ENCODE peak calls at places on chromosomes 5 and 9, in seven cellular contexts. U is fibroblast of mammary gland, R is foreskin fibroblast, S is gastrocnemius medialis, X is GM20000, V is heart right ventricle, O is neural crest cell. F is an unnamed sample.

GRCh38 chr5:134250949-134251348 is 25.1 kb upstream of the PPP2CA start:
- DNase-seq in V (no peak), X (no peak), R (no peak), U (no peak), O (no peak), S (no peak), F (no peak)

GRCh38 chr5:172642926-172643325 is 1.9 kb downstream of the NEURL1B start:
- DNase-seq in O (no peak), V (no peak), U (no peak), R (no peak), S (no peak), X (no peak), F (no peak)

GRCh38 chr9:69579749-69580581 is 92.2 kb downstream of the APBA1 start:
- DNase-seq in S (no peak), O (no peak), R (no peak), V (no peak), X (no peak), U (no peak), F (no peak)

GRCh38 chr9:35193762-35194161 is 32.0 kb downstream of the UNC13B start:
- DNase-seq in S (peak), V (no peak), O (no peak), U (peak), X (no peak), R (no peak), F (no peak)

GRCh38 chr9:19133549-19134345 is 6.5 kb upstream of the PLIN2 start:
- DNase-seq in S (no peak), O (no peak), U (no peak), V (no peak), R (no peak), X (no peak), F (no peak)

GRCh38 chr5:168947212-168947868 is 353.6 kb downstream of the SLIT3 start:
- DNase-seq in V (peak), S (no peak), O (peak), X (peak), R (peak), U (peak), F (peak)

GRCh38 chr5:67028981-67029380 is 167.6 kb downstream of the CD180 start:
- DNase-seq in U (no peak), V (no peak), R (no peak), O (no peak), X (no peak), S (no peak), F (no peak)

GRCh38 chr9:91734371-91734981 is 215.6 kb downstream of the ROR2 start:
- DNase-seq in U (peak), R (peak), S (peak), X (peak), O (peak), V (peak), F (peak)

GRCh38 chr5:52727568-52727967 is 60.1 kb upstream of the ITGA1 start:
- DNase-seq in S (no peak), R (no peak), O (no peak), V (peak), U (peak), X (no peak), F (no peak)

GRCh38 chr9:128059365-128059983 is 7.6 kb downstream of the NAIF1 start:
- DNase-seq in S (peak), U (no peak), X (no peak), R (no peak), O (no peak), V (no peak), F (no peak)

GRCh38 chr5:36870399-36871040 is 6.0 kb upstream of the NIPBL start:
- DNase-seq in O (no peak), X (peak), V (no peak), R (peak), S (no peak), U (peak), F (peak)

GRCh38 chr5:27523629-27524028 is 485.2 kb upstream of the CDH9 start:
- DNase-seq in S (no peak), R (no peak), X (no peak), U (no peak), V (no peak), O (no peak), F (no peak)

GRCh38 chr5:138706655-138707480 is 46.4 kb upstream of the CTNNA1 start:
- DNase-seq in R (peak), V (peak), U (peak), S (peak), X (no peak), O (no peak), F (no peak)

GRCh38 chr5:19902316-19902934 is 85.6 kb downstream of the CDH18 start:
- DNase-seq in X (no peak), R (no peak), O (no peak), U (no peak), S (no peak), V (no peak), F (no peak)

GRCh38 chr9:127204771-127205470 is 59.7 kb upstream of the GARNL3 start:
- DNase-seq in S (peak), X (no peak), V (no peak), U (peak), O (no peak), R (no peak), F (no peak)

GRCh38 chr5:154860123-154860522 is 1.7 kb downstream of the CNOT8 start:
- DNase-seq in R (peak), X (no peak), O (no peak), S (peak), U (peak), V (no peak), F (no peak)

GRCh38 chr5:151470440-151470839 is 23.0 kb downstream of the SLC36A1 start:
- DNase-seq in X (no peak), U (peak), O (no peak), S (no peak), V (no peak), R (peak), F (no peak)

GRCh38 chr5:66647146-66647856 is 51.1 kb downstream of the MAST4 start:
- DNase-seq in X (no peak), U (peak), R (no peak), S (no peak), O (no peak), V (no peak), F (no peak)

GRCh38 chr5:142726188-142726731 is 40.4 kb upstream of the FGF1 start:
- DNase-seq in R (peak), O (no peak), S (no peak), V (no peak), U (peak), X (no peak), F (no peak)

GRCh38 chr5:74934949-74935751 is 69.0 kb upstream of the FAM169A start:
- DNase-seq in S (no peak), R (peak), X (peak), O (no peak), V (no peak), U (peak), F (no peak)

GRCh38 chr5:142618125-142618524 is 67.8 kb downstream of the FGF1 start:
- DNase-seq in X (no peak), S (no peak), V (peak), O (no peak), U (peak), R (peak), F (no peak)

GRCh38 chr5:133198511-133198910 is 146.7 kb downstream of the HSPA4 start:
- DNase-seq in R (no peak), U (no peak), V (no peak), S (no peak), O (no peak), X (no peak), F (no peak)

GRCh38 chr9:135614821-135615665 is 24.3 kb downstream of the GLT6D1 start:
- DNase-seq in V (no peak), O (no peak), U (no peak), R (no peak), S (no peak), X (peak), F (no peak)

GRCh38 chr9:123356851-123357747 is 1.1 kb downstream of the CRB2 start:
- DNase-seq in R (no peak), U (no peak), O (peak), X (no peak), V (no peak), S (no peak), F (no peak)

GRCh38 chr5:83375049-83375710 is 96.4 kb upstream of the VCAN start:
- DNase-seq in V (no peak), X (no peak), R (no peak), S (no peak), O (no peak), U (peak), F (no peak)

GRCh38 chr9:32578976-32579375 is 6.0 kb upstream of the NDUFB6 start:
- DNase-seq in X (no peak), U (no peak), O (no peak), V (no peak), R (no peak), S (no peak), F (no peak)
- TF ChIP-seq CTCF in X (no peak), U (no peak), O (no peak), V (no peak), R (no peak), S (no peak), F (no peak)

DNA sequence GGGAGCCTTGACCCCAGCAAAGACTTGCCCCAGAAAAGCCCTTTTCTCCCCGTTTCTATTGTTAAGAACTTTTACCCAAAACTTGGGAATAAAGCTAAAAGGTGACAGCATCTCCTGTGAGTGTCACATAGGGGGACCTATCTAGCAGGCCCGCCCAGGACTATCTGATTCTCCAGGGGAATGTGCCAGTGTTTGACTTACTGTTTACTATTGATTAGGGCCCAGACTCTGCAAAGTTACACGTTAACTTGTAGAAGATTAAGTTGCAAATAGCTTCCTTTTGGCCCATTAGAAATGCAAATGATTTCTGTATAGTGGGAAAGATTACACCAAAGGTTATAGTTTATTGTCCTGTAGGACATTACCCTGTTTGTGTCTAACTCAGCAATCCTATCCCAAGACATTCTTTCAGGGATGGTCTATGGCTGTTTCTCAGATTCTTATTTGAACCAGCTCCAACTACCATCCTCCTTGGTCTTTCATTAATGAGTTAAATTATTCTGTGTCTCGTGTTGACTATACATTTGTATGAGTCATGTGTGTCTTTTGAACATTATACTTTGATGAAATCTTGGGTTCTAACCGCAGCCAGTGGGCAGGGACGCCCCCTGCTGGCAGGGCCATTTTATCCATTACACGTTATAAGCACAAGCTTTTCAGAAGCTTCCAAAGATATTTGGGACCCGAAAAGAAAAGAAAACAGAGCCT is 60.7 kb downstream of the HRH2 start:
- DNase-seq in V (peak), S (no peak), R (no peak), U (no peak), X (no peak), O (peak), F (no peak)
- TF ChIP-seq CTCF in V (peak), S (peak), R (no peak), U (peak), X (no peak), O (peak), F (peak)

GRCh38 chr5:60544162-60544561 is 155.8 kb downstream of the DEPDC1B start:
- DNase-seq in O (no peak), R (no peak), S (no peak), V (no peak), U (no peak), X (no peak), F (no peak)

GRCh38 chr5:60538955-60539866 is 160.8 kb downstream of the DEPDC1B start:
- DNase-seq in X (no peak), R (no peak), V (no peak), S (no peak), O (no peak), U (peak), F (no peak)

GRCh38 chr5:60545526-60545925 is 154.4 kb downstream of the DEPDC1B start:
- DNase-seq in R (no peak), X (no peak), O (no peak), U (no peak), V (no peak), S (no peak), F (no peak)

GRCh38 chr5:60541980-60542379 is 158.0 kb downstream of the DEPDC1B start:
- DNase-seq in O (no peak), V (no peak), R (peak), U (peak), S (no peak), X (no peak), F (no peak)

DNA sequence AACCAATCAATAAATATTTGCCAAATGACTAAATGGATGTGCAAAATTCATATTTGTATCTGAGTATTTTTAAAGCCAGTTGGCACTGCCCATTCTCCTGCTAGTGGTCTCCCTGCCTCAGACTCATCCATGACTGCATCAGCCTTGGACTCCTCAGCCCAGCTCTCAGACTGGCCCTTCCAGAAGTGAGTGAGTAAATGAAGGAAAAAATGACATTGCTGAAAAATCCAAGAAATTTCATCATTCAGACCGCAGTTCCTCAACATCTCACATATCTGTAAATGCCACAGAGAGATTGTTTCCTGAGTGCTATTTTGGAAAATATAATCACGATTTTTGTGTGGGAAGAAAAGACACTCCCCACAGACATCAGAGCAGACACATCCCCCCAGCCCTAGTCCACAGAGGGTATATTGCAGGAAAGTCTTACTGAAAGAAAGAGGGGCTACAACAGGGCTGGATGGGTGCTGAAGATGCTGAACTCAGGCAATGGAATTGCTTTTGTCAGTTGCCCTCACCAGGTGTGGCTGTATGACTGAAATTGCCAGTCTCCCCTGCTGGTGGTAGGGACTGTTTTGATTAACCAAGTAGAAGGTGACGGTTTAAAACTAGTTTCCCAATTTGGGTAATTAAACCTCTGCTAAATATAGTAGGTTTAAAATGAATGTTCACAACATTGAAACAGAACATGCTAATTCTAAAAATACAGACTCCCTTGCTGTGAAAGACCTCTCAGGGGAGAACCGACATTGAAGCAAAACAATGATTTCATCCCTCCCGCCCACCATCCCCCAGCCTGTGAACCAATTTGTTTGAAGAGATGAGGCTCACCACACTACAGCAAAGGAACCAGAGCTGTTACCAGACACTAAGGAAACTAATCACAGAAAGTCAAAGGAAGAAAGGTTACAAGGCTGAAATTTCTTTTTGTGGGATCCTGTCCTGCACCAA is 158.8 kb downstream of the DEPDC1B start:
- DNase-seq in V (peak), R (peak), U (peak), S (no peak), X (peak), O (no peak), F (peak)
- TF ChIP-seq CTCF in V (no peak), R (no peak), U (no peak), S (no peak), X (no peak), O (no peak), F (no peak)

GRCh38 chr5:77616920-77617319 is 21.6 kb downstream of the OTP start:
- DNase-seq in R (no peak), X (no peak), O (no peak), S (no peak), U (no peak), V (no peak), F (no peak)

GRCh38 chr5:77623341-77623740 is 15.2 kb downstream of the OTP start:
- DNase-seq in U (no peak), S (no peak), V (no peak), X (no peak), O (no peak), R (no peak), F (no peak)

GRCh38 chr5:77621440-77621839 is 17.1 kb downstream of the OTP start:
- DNase-seq in R (no peak), U (no peak), X (no peak), S (no peak), O (no peak), V (no peak), F (no peak)

GRCh38 chr5:77620404-77620803 is 18.1 kb downstream of the OTP start:
- DNase-seq in X (no peak), O (no peak), S (no peak), U (no peak), R (no peak), V (no peak), F (no peak)
- TF ChIP-seq CTCF in X (no peak), O (no peak), S (no peak), U (no peak), R (no peak), V (no peak), F (no peak)

GRCh38 chr9:15403155-15403554 is 19.5 kb upstream of the SNAPC3 start:
- DNase-seq in O (no peak), R (no peak), V (no peak), X (peak), S (no peak), U (peak), F (no peak)
- TF ChIP-seq CTCF in O (peak), R (peak), V (no peak), X (no peak), S (no peak), U (peak), F (no peak)

DNA sequence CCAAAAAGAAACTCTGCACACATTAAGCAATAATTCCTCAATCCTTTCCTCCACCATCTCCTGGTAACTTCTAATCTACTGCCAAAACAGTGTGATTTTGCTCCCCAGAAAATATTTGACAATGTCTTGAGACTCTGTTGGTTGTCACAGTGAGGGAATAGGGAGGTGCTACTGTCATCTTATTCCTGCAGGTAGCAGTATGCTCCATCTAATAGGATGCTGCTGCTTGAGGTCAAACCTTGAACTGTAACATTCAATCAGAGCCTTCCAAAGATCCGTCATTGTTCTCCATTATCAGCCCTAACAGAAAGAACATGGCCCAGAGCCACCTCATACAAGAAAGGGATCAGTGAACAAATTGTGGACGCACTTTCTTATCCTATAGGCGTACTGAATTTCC is 514.7 kb upstream of the GRIN3A start:
- DNase-seq in U (no peak), S (no peak), X (no peak), O (no peak), V (no peak), R (no peak), F (no peak)
- TF ChIP-seq CTCF in U (no peak), S (no peak), X (no peak), O (no peak), V (no peak), R (no peak), F (no peak)